ENCODE peak calls at places on chromosomes 7 and 10, in six cellular contexts. Z is spleen, F is GM23248, I is fibroblast of pulmonary artery, N is iris pigment epithelial cell, T is T-helper 2 cell. C is an unnamed sample.

GRCh38 chr7:4958477-4959301 is at the start of gene MMD2:
- DNase-seq in Z (peak), F (no peak), I (no peak), N (no peak), T (no peak), C (no peak)

GRCh38 chr7:142391191-142391992 is 133.5 kb upstream of the PRSS58 start:
- DNase-seq in Z (no peak), F (peak), I (no peak), N (no peak), T (no peak), C (no peak)

GRCh38 chr10:27716521-27716920 is 29.1 kb downstream of the MKX start:
- DNase-seq in Z (no peak), F (no peak), I (no peak), N (no peak), T (no peak), C (no peak)

GRCh38 chr10:59968705-59969104 is 62.3 kb upstream of the CCDC6 start:
- DNase-seq in Z (no peak), F (no peak), I (no peak), N (no peak), T (no peak), C (no peak)

GRCh38 chr7:35839860-35840854 is 39.3 kb downstream of the SEPTIN7 start:
- DNase-seq in Z (no peak), F (peak), I (peak), N (peak), T (no peak), C (peak)

GRCh38 chr10:89845541-89846275 is 144.3 kb downstream of the KIF20B start:
- DNase-seq in Z (no peak), F (peak), I (peak), N (peak), T (no peak), C (no peak)

GRCh38 chr7:132531562-132531961 is 44.7 kb downstream of the PLXNA4 start:
- DNase-seq in Z (no peak), F (no peak), I (no peak), N (no peak), T (no peak), C (no peak)

GRCh38 chr7:5630670-5631069 is 150.8 kb downstream of the RNF216 start:
- DNase-seq in Z (peak), F (peak), I (no peak), N (peak), T (no peak), C (no peak)

GRCh38 chr7:139490130-139490529 is 6.7 kb upstream of the KLRG2 start:
- DNase-seq in Z (no peak), F (no peak), I (no peak), N (peak), T (no peak), C (no peak)

GRCh38 chr10:4279649-4280048 is 494.6 kb upstream of the KLF6 start:
- DNase-seq in Z (no peak), F (no peak), I (no peak), N (peak), T (no peak), C (no peak)

GRCh38 chr10:43394868-43395267 is 14.1 kb downstream of the HNRNPF start:
- DNase-seq in Z (peak), F (no peak), I (no peak), N (no peak), T (no peak), C (no peak)

GRCh38 chr7:151388430-151388829 is 21.4 kb downstream of the WDR86 start:
- DNase-seq in Z (peak), F (no peak), I (no peak), N (no peak), T (no peak), C (no peak)

GRCh38 chr10:43409385-43410109 is 561 bp upstream of the HNRNPF start:
- DNase-seq in Z (peak), F (peak), I (no peak), N (no peak), T (peak), C (no peak)

GRCh38 chr10:130761896-130762295 is 549.6 kb downstream of the TCERG1L start:
- DNase-seq in Z (peak), F (no peak), I (no peak), N (no peak), T (no peak), C (no peak)

GRCh38 chr10:128417776-128418175 is 291.6 kb upstream of the MKI67 start:
- DNase-seq in Z (no peak), F (no peak), I (no peak), N (no peak), T (no peak), C (no peak)